ENCODE peak calls at places on chromosomes 16 and 17, in four cellular contexts. B is MM.1S, D is adrenal gland, O is OCI-LY7. A is an unnamed sample.

GRCh38 chr16:30535777-30536190 is 1.1 kb upstream of the ZNF747 start:
- DNase-seq in D (no peak), O (peak; percentile 82), B (no peak), A (peak; percentile 73)

GRCh38 chr16:66081967-66082366 is 284.5 kb upstream of the CDH5 start:
- DNase-seq in D (no peak), O (no peak), B (no peak), A (no peak)

GRCh38 chr17:39271546-39271945 is 45.8 kb upstream of the STAC2 start:
- DNase-seq in O (no peak), B (no peak), D (no peak), A (no peak)

GRCh38 chr16:75762746-75763145 is 36.5 kb upstream of the CPHXL start:
- DNase-seq in O (peak; percentile 20), D (no peak), B (no peak), A (no peak)

GRCh38 chr17:83160443-83161297 is 81.3 kb downstream of the METRNL start:
- DNase-seq in D (no peak), B (no peak), O (no peak), A (peak; percentile 11)

GRCh38 chr17:66564992-66565465 is 262.6 kb downstream of the PRKCA start:
- DNase-seq in O (no peak), D (no peak), B (no peak), A (no peak)

GRCh38 chr16:11949527-11949926 is 7.7 kb upstream of the NPIPB2 start:
- DNase-seq in O (peak; percentile 87), D (peak; percentile 35), B (peak; percentile 75), A (peak; percentile 28)

GRCh38 chr16:10617662-10618420 is 37.4 kb upstream of the EMP2 start:
- DNase-seq in O (no peak), B (no peak), D (no peak), A (no peak)

GRCh38 chr16:50297301-50298074 is 31.1 kb downstream of the ADCY7 start:
- DNase-seq in D (no peak), B (no peak), O (no peak), A (no peak)

GRCh38 chr17:56947741-56948140 is 13.1 kb downstream of the COIL start:
- DNase-seq in B (no peak), D (no peak), O (no peak), A (no peak)

GRCh38 chr16:65510850-65511249 is 389.0 kb upstream of the CDH11 start:
- DNase-seq in O (no peak), B (no peak), D (no peak), A (no peak)

GRCh38 chr17:18039535-18040286 is 503 bp downstream of the GID4 start:
- DNase-seq in B (peak; percentile 48), O (peak; percentile 60), D (no peak), A (peak; percentile 90)

GRCh38 chr17:50100480-50100883 is 5.3 kb downstream of the PDK2 start:
- DNase-seq in O (no peak), B (no peak), D (no peak), A (no peak)

GRCh38 chr16:47323241-47323640 is 137.6 kb downstream of the ITFG1 start:
- DNase-seq in B (no peak), O (no peak), D (no peak), A (no peak)

GRCh38 chr16:57640612-57641011 is 12.2 kb downstream of the ADGRG1 start:
- DNase-seq in B (no peak), O (no peak), D (no peak), A (no peak)

GRCh38 chr16:62077998-62078397 is 41.8 kb upstream of the CDH8 start:
- DNase-seq in B (peak; percentile 10), D (no peak), O (no peak), A (no peak)

GRCh38 chr16:73071131-73071940 is 23.4 kb upstream of the ZFHX3 start:
- DNase-seq in D (peak; percentile 75), O (no peak), B (no peak), A (no peak)

GRCh38 chr16:55730115-55730514 is 74.3 kb downstream of the SLC6A2 start:
- DNase-seq in D (no peak), B (no peak), O (no peak), A (no peak)

GRCh38 chr17:37516131-37516561 is 26.5 kb downstream of the DUSP14 start:
- DNase-seq in B (no peak), D (no peak), O (no peak), A (no peak)

GRCh38 chr16:86926695-86927094 is 348.3 kb downstream of the FOXL1 start:
- DNase-seq in D (no peak), B (no peak), O (no peak), A (no peak)

GRCh38 chr17:63838586-63839184 is 3.8 kb downstream of the SMARCD2 start:
- DNase-seq in D (peak; percentile 89), B (no peak), O (no peak), A (peak; percentile 99)

GRCh38 chr16:65975049-65975708 is 391.3 kb upstream of the CDH5 start:
- DNase-seq in D (peak; percentile 50), B (no peak), O (no peak), A (no peak)

GRCh38 chr16:31112711-31113419 is 4.6 kb upstream of the KAT8 start:
- DNase-seq in B (no peak), O (no peak), D (no peak), A (no peak)

GRCh38 chr16:10817514-10817913 is 1.1 kb downstream of the TVP23A start:
- DNase-seq in O (no peak), D (no peak), B (no peak), A (no peak)

GRCh38 chr16:67431077-67431804 is at the start of gene HSD11B2:
- DNase-seq in B (peak; percentile 43), D (peak; percentile 65), O (no peak), A (no peak)

GRCh38 chr17:6555331-6556120 is 829 bp downstream of the PITPNM3 start:
- DNase-seq in O (no peak), D (peak; percentile 41), B (no peak), A (no peak)

GRCh38 chr16:19524356-19524865 is 669 bp downstream of the CCP110 start:
- DNase-seq in D (no peak), B (peak; percentile 8), O (peak; percentile 31), A (no peak)

GRCh38 chr17:41642252-41643156 is 18.1 kb upstream of the KRT17 start:
- DNase-seq in D (no peak), O (no peak), B (no peak), A (no peak)

DNA sequence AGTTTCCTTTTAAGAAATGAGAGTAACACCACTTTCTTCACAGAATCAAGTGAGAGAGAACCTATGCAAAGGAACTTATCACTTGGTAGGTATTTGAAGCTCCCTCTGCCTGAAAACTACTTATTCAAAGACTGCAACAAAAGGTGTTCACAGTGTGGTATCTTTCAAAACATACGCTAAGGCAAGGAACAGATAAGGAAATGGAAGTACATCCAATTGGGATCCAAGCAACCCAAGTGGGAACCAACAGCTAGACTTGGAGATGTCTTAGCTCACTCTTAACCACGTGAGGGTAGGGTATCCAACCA is 431 bp upstream of the PPM1E start:
- DNase-seq in D (no peak), B (no peak), O (no peak), A (no peak)
- H3K4me3 ChIP-seq in D (no peak overlapping the region), B (peak overlapping the region; percentile 70), O (peak overlapping the region; percentile 75), A (no peak overlapping the region)

GRCh38 chr17:75245011-75245410 is 16.4 kb downstream of the GGA3 start:
- DNase-seq in B (no peak), D (no peak), O (no peak), A (no peak)
- H3K4me3 ChIP-seq in B (no peak overlapping the region), D (no peak overlapping the region), O (peak overlapping the region; percentile 38), A (no peak overlapping the region)

GRCh38 chr17:29613371-29613837 is 9.3 kb downstream of the CORO6 start:
- DNase-seq in B (peak; percentile 88), O (peak; percentile 74), D (peak; percentile 96), A (peak; percentile 99)

GRCh38 chr17:29615048-29615385 is 7.7 kb downstream of the CORO6 start:
- DNase-seq in O (no peak), B (no peak), D (no peak), A (peak; percentile 91)

GRCh38 chr17:29612404-29613370 is 10.0 kb downstream of the CORO6 start:
- DNase-seq in O (no peak), D (no peak), B (no peak), A (no peak)

GRCh38 chr17:29614345-29615047 is 8.2 kb downstream of the CORO6 start:
- DNase-seq in B (no peak), O (no peak), D (no peak), A (no peak)

GRCh38 chr17:29613856-29614255 is 8.9 kb downstream of the CORO6 start:
- DNase-seq in O (no peak), B (no peak), D (peak; percentile 48), A (no peak)
- H3K4me3 ChIP-seq in O (no peak overlapping the region), B (peak overlapping the region; percentile 58), D (no peak overlapping the region), A (no peak overlapping the region)

GRCh38 chr16:7394936-7395335 is 62.3 kb downstream of the RBFOX1 start:
- DNase-seq in B (no peak), D (no peak), O (no peak), A (no peak)
- H3K4me3 ChIP-seq in B (no peak overlapping the region), D (no peak overlapping the region), O (no peak overlapping the region), A (no peak overlapping the region)

GRCh38 chr17:78129385-78130079 is 977 bp upstream of the TMC6 start:
- DNase-seq in B (peak; percentile 66), D (no peak), O (peak; percentile 57), A (no peak)

GRCh38 chr17:78130080-78130438 is 512 bp upstream of the TMC8 start:
- DNase-seq in O (peak; percentile 40), B (peak; percentile 35), D (no peak), A (no peak)

GRCh38 chr17:78132086-78132676 is 1.6 kb downstream of the TMC8 start:
- DNase-seq in D (no peak), O (peak; percentile 80), B (peak; percentile 81), A (no peak)

GRCh38 chr17:78131172-78132085 is 858 bp downstream of the TMC8 start:
- DNase-seq in D (no peak), O (peak; percentile 70), B (peak; percentile 35), A (peak; percentile 85)

DNA sequence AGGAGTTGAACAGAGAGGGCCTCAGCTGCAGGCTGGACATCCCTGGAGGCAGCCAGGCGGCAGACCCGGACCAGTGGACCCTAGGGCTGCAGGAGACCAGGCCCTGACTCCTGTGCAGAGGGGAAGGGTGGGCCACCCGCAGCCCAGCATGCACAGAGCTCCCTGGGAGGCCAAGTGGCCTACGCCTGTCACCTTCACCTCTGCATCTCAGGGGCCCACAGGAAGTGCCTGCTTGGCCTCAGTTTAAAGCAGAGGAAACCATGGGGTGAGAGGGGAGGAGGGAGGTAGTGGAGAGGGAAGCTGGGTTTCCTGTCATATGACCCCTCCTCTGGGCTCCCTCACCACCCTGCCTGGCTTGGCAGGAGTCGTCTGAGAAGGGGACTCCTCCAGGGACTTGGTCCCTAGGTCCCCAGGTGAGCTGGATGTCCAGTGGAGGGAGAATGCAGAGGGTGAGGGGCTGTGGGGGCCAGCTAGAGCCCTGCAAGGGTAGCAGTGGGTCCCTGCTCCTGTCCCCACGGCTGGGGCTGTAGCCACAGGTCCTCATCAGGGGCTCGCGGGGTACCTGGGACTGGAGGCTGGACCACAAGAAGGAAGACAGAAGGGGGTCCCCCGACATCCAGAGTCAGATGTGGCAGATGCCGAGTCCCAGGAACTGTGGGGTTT is at the start of gene TMC8:
- DNase-seq in B (peak; percentile 91), D (no peak), O (peak; percentile 93), A (no peak)
- H3K4me3 ChIP-seq in B (peak within 1 kb of the TSS; percentile 74), D (no peak within 1 kb of the TSS), O (peak within 1 kb of the TSS; percentile 81), A (no peak within 1 kb of the TSS)

DNA sequence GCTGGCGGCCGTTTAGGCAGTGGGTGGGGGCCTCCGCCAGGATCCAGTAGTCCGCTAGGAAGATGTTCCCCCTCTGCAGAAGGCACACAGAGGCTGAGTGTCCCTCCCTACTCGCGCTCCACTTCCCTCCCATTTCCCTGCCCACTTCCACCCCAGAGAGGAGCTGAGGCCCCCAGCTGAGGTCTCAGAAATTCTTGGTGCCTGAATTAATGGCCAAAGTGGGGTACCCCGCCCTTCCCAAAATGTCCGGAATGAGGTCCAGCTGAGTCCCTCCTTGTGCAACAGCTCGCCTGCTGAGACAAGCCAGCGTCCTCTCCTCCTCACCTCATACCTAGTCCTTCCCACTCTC is 7.9 kb downstream of the ALOXE3 start:
- DNase-seq in D (no peak), B (no peak), O (no peak), A (no peak)
- H3K4me3 ChIP-seq in D (no peak overlapping the region), B (peak overlapping the region; percentile 67), O (peak overlapping the region; percentile 63), A (no peak overlapping the region)

GRCh38 chr17:80724723-80725388 is 180.2 kb downstream of the RPTOR start:
- DNase-seq in B (no peak), D (no peak), O (no peak), A (no peak)
- H3K4me3 ChIP-seq in B (no peak overlapping the region), D (no peak overlapping the region), O (no peak overlapping the region), A (no peak overlapping the region)